ENCODE peak calls at places on chromosome 7, in seven cellular contexts. U, V, O, T, Q, Y and F are unnamed samples.

GRCh38 chr7:36667007-36667406 is 57.3 kb downstream of the AOAH start:
- DNase-seq in U (no peak), T (no peak), O (no peak), Y (no peak), V (no peak), Q (peak), F (no peak)

GRCh38 chr7:100584677-100585510 is 1.0 kb downstream of the LRCH4 start:
- DNase-seq in V (no peak), T (peak), Q (peak), Y (peak), O (peak), U (peak), F (peak)

GRCh38 chr7:88109612-88110011 is 110.2 kb downstream of the SRI start:
- DNase-seq in O (no peak), V (no peak), T (no peak), Q (no peak), Y (no peak), U (no peak), F (no peak)

GRCh38 chr7:68573271-68574000 is 1024.8 kb upstream of the AUTS2 start:
- DNase-seq in Y (no peak), U (no peak), T (no peak), Q (no peak), V (no peak), O (no peak), F (no peak)

GRCh38 chr7:815284-816216 is 16.7 kb upstream of the SUN1 start:
- DNase-seq in U (peak), V (peak), Q (no peak), Y (peak), T (peak), O (peak), F (peak)

GRCh38 chr7:144834516-144835165 is 1.2 kb downstream of the TPK1 start:
- DNase-seq in O (no peak), U (peak), Q (no peak), V (no peak), T (no peak), Y (peak), F (no peak)

GRCh38 chr7:129381710-129382484 is 52.3 kb upstream of the STRIP2 start:
- DNase-seq in T (no peak), O (no peak), V (no peak), Q (no peak), Y (no peak), U (no peak), F (no peak)

GRCh38 chr7:45000096-45001032 is at the start of gene CCM2:
- DNase-seq in U (no peak), O (peak), Q (no peak), Y (peak), V (peak), T (peak), F (no peak)

GRCh38 chr7:43568529-43568928 is 14.4 kb upstream of the STK17A start:
- DNase-seq in Q (peak), V (no peak), U (no peak), T (no peak), Y (no peak), O (no peak), F (no peak)

GRCh38 chr7:929311-929711 is 25.2 kb downstream of the ADAP1 start:
- DNase-seq in V (no peak), O (peak), U (no peak), T (no peak), Q (no peak), Y (no peak), F (no peak)

GRCh38 chr7:128113839-128114238 is 82.6 kb upstream of the LRRC4 start:
- DNase-seq in V (no peak), T (no peak), O (no peak), Y (no peak), U (no peak), Q (no peak), F (no peak)

GRCh38 chr7:80002865-80003264 is 131.8 kb upstream of the GNAI1 start:
- DNase-seq in O (no peak), V (no peak), Y (no peak), U (no peak), Q (no peak), T (no peak), F (no peak)

GRCh38 chr7:36868727-36869411 is 144.6 kb upstream of the AOAH start:
- DNase-seq in Q (no peak), U (no peak), Y (no peak), T (no peak), V (no peak), O (no peak), F (no peak)

GRCh38 chr7:36084485-36085091 is 68.5 kb upstream of the EEPD1 start:
- DNase-seq in T (peak), U (peak), O (peak), V (peak), Y (peak), Q (no peak), F (peak)

GRCh38 chr7:78435355-78435754 is 636.8 kb downstream of the PHTF2 start:
- DNase-seq in U (no peak), T (no peak), O (no peak), Q (no peak), Y (no peak), V (no peak), F (no peak)

GRCh38 chr7:134886353-134887057 is 99.8 kb upstream of the AGBL3 start:
- DNase-seq in U (no peak), T (no peak), Q (peak), O (no peak), Y (no peak), V (peak), F (no peak)

GRCh38 chr7:45084901-45085618 is 3.7 kb downstream of the NACAD start:
- DNase-seq in T (no peak), U (no peak), V (no peak), Y (no peak), O (no peak), Q (no peak), F (no peak)

GRCh38 chr7:140005754-140006503 is 56.8 kb downstream of the PARP12 start:
- DNase-seq in T (no peak), V (peak), Q (no peak), U (peak), Y (peak), O (peak), F (peak)

GRCh38 chr7:41313171-41313570 is 389.7 kb downstream of the INHBA start:
- DNase-seq in Q (no peak), O (no peak), Y (no peak), U (no peak), T (no peak), V (no peak), F (no peak)

GRCh38 chr7:40298421-40298820 is 163.6 kb downstream of the SUGCT start:
- DNase-seq in V (no peak), T (no peak), O (no peak), Y (no peak), Q (peak), U (no peak), F (no peak)

GRCh38 chr7:70637726-70638125 is 494.2 kb upstream of the GALNT17 start:
- DNase-seq in T (no peak), V (no peak), O (no peak), Y (no peak), U (no peak), Q (no peak), F (no peak)

GRCh38 chr7:70634610-70635068 is 497.3 kb upstream of the GALNT17 start:
- DNase-seq in T (no peak), Y (no peak), O (no peak), V (no peak), U (peak), Q (no peak), F (no peak)

GRCh38 chr7:70636169-70636568 is 495.8 kb upstream of the GALNT17 start:
- DNase-seq in U (no peak), T (no peak), Q (no peak), O (no peak), Y (no peak), V (no peak), F (no peak)

GRCh38 chr7:70634071-70634470 is 497.9 kb upstream of the GALNT17 start:
- DNase-seq in U (no peak), V (no peak), O (no peak), Q (no peak), T (no peak), Y (no peak), F (no peak)

DNA sequence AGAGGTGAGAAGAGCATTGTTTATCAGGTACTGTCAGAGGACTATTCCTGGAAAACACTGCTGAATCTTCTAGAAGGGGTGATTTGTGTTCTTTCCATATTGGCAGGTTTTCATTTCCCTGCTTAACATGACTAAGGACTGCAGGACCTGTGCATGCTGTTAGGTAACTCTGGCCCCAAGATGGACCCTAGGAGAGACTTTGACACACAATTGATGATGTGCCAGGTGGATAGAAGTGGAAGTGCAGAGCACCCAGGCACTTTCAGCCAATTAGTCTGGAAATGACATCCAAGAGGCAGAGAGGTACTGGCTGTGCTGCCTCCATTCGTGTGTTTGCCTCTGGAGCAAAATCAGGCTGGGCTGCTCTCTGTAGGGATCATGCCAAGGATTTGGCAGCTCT is 496.3 kb upstream of the GALNT17 start:
- DNase-seq in Y (no peak), O (no peak), Q (no peak), T (no peak), V (no peak), U (no peak), F (no peak)
- TF ChIP-seq CTCF in Y (no peak), O (no peak), Q (no peak), T (no peak), V (no peak), U (no peak), F (no peak)

DNA sequence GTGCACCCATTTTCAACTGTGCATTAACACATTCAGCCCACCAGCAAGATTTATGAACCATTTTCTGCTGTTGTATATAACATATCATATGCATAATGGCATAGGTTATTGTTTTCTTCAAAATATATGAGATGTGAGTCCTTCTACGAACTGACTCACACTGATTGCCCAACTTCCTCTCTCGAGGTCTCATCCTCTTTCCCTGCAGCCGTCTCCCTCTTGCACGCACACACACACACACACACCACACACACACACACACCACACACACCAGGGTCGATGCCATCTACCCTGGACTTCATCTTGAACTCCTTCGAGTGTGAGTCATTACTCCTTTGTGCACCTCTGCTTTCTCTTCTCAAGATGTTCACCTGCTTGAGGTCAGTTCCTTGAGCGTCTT is 36.7 kb downstream of the EGFR start:
- DNase-seq in T (no peak), Y (no peak), U (no peak), O (no peak), V (no peak), Q (peak), F (no peak)
- TF ChIP-seq CTCF in T (no peak), Y (no peak), U (no peak), O (no peak), V (no peak), Q (no peak), F (no peak)

GRCh38 chr7:105006367-105007139 is 7.5 kb upstream of the KMT2E start:
- DNase-seq in V (no peak), U (peak), Q (peak), T (no peak), Y (peak), O (no peak), F (no peak)
- TF ChIP-seq CTCF in V (no peak), U (no peak), Q (no peak), T (no peak), Y (no peak), O (no peak), F (no peak)

GRCh38 chr7:90595801-90596683 is at the start of gene CDK14:
- DNase-seq in T (peak), U (peak), Y (peak), O (peak), V (peak), Q (peak), F (peak)
- TF ChIP-seq CTCF in T (peak), U (peak), Y (peak), O (peak), V (peak), Q (peak), F (no peak)

GRCh38 chr7:55180821-55181542 is 162.2 kb downstream of the EGFR start:
- DNase-seq in Y (peak), Q (no peak), U (no peak), O (no peak), T (no peak), V (no peak), F (no peak)
- TF ChIP-seq CTCF in Y (peak), Q (no peak), U (peak), O (no peak), T (peak), V (no peak), F (no peak)

GRCh38 chr7:32150589-32150988 is 80.4 kb upstream of the PDE1C start:
- DNase-seq in Y (no peak), Q (no peak), U (no peak), O (no peak), T (no peak), V (no peak), F (no peak)
- TF ChIP-seq CTCF in Y (no peak), Q (no peak), U (no peak), O (no peak), T (no peak), V (no peak), F (no peak)

GRCh38 chr7:150879345-150879744 is 27.0 kb downstream of the AOC1 start:
- DNase-seq in Y (no peak), O (no peak), U (peak), T (no peak), V (no peak), Q (peak), F (no peak)

GRCh38 chr7:150876817-150877526 is 24.7 kb downstream of the AOC1 start:
- DNase-seq in T (peak), Q (peak), O (peak), U (peak), Y (peak), V (peak), F (peak)

GRCh38 chr7:150874401-150875198 is 22.3 kb downstream of the AOC1 start:
- DNase-seq in V (no peak), T (no peak), Y (no peak), Q (no peak), U (no peak), O (no peak), F (no peak)

GRCh38 chr7:150877545-150877944 is 25.2 kb downstream of the AOC1 start:
- DNase-seq in T (no peak), Y (no peak), V (no peak), Q (no peak), U (peak), O (no peak), F (no peak)

DNA sequence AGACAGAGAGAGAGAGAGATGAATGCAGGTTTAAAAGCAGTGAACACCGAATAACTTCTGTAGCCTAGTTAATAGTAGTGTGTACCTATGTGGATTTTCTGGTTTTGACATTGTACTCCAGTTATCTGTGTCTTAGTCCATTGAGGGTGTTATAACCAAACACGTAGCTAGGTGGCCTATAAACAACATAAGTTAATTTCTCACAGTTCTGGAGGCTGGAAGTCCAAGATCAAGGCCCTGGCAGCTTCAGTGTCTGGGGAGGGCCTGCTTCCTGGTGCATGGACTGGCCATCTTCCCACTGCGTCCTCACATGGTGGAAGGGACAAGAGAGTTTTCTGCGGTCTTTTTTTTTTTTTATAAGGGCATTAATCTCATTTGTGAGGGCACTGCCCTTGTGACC is 23.5 kb downstream of the AOC1 start:
- DNase-seq in T (no peak), Q (no peak), Y (no peak), O (no peak), U (peak), V (peak), F (no peak)
- TF ChIP-seq CTCF in T (no peak), Q (peak), Y (no peak), O (no peak), U (peak), V (no peak), F (no peak)

DNA sequence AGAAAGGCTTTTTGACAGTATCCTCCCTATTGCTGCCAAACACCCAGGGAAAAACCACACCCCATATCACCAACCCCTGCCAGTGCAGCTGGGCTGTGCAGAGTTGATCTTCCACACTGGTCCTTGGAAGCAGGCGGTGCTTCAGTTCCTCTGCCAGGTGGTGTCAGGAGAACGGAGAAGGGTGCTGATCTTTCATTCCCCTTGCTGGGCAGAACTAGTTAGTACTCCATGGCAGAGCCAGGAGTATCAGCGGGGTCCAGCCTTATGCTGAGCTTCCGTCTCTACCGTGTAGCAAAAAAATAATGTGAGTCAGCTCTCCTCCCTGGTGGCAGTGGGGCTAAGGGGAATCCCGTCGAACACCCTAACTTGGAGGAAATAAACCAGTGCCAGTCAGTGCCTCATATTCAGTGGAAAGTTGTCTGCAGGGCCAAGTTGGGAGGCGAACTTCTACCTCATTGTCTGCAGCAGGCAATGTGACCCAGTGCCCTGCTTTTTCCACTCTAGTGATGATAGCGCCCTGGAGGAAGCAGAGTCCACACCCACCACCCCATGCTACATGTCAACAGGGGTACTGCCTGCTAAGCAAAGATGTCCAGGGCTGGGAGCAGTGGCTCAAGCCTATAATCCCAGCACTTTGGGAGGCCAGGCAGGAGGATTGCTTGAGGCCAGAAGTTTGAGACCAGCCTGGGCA is 175.4 kb downstream of the AUTS2 start:
- DNase-seq in U (no peak), Y (no peak), V (peak), Q (no peak), T (no peak), O (no peak), F (no peak)
- TF ChIP-seq CTCF in U (no peak), Y (no peak), V (no peak), Q (no peak), T (no peak), O (no peak), F (no peak)